ENCODE peak calls at places on chromosomes 5 and 9, in nine cellular contexts. I, M, O, K, X, B, Y, T and J are unnamed samples.

GRCh38 chr9:35856882-35857281 is 13.3 kb downstream of the OR13J1 start:
- DNase-seq in I (no peak), M (no peak), O (no peak), K (no peak), X (peak), B (no peak), Y (no peak), T (no peak), J (no peak)

GRCh38 chr9:68546596-68547390 is 6.1 kb upstream of the TMEM252 start:
- DNase-seq in I (no peak), M (peak), O (peak), K (no peak), X (no peak), B (no peak), Y (no peak), T (no peak), J (no peak)

GRCh38 chr5:41246376-41246775 is 33.0 kb upstream of the C6 start:
- DNase-seq in I (no peak), M (no peak), O (peak), K (no peak), X (no peak), B (peak), Y (peak), T (peak), J (no peak)

GRCh38 chr9:1946506-1946905 is 68.6 kb upstream of the SMARCA2 start:
- DNase-seq in I (no peak), M (no peak), O (no peak), K (no peak), X (no peak), B (no peak), Y (no peak), T (no peak), J (no peak)

GRCh38 chr9:123081824-123082223 is 48.4 kb downstream of the GPR21 start:
- DNase-seq in I (no peak), M (no peak), O (no peak), K (no peak), X (no peak), B (peak), Y (peak), T (peak), J (no peak)

GRCh38 chr5:157607371-157608161 is 32.0 kb upstream of the ADAM19 start:
- DNase-seq in I (no peak), M (no peak), O (peak), K (peak), X (no peak), B (peak), Y (peak), T (peak), J (no peak)

GRCh38 chr9:35105571-35106342 is 2.8 kb upstream of the STOML2 start:
- DNase-seq in I (no peak), M (no peak), O (peak), K (no peak), X (no peak), B (no peak), Y (no peak), T (no peak), J (no peak)

GRCh38 chr9:33676746-33677505 is 118.4 kb upstream of the PRSS3 start:
- DNase-seq in I (no peak), M (no peak), O (peak), K (peak), X (peak), B (no peak), Y (peak), T (peak), J (no peak)

GRCh38 chr5:58450811-58451629 is 8.9 kb downstream of the PLK2 start:
- DNase-seq in I (no peak), M (no peak), O (no peak), K (no peak), X (no peak), B (no peak), Y (no peak), T (peak), J (no peak)

GRCh38 chr5:59496524-59497134 is 396.9 kb downstream of the PDE4D start:
- DNase-seq in I (no peak), M (no peak), O (no peak), K (no peak), X (no peak), B (no peak), Y (no peak), T (peak), J (no peak)

GRCh38 chr5:133681896-133682295 is 69.6 kb upstream of the FSTL4 start:
- DNase-seq in I (peak), M (no peak), O (no peak), K (no peak), X (no peak), B (no peak), Y (no peak), T (no peak), J (no peak)

GRCh38 chr9:126154182-126154827 is 172.3 kb upstream of the MVB12B start:
- DNase-seq in I (no peak), M (no peak), O (no peak), K (no peak), X (no peak), B (no peak), Y (no peak), T (no peak), J (peak)

GRCh38 chr5:117249086-117249815 is 674.6 kb upstream of the SEMA6A start:
- DNase-seq in I (no peak), M (no peak), O (no peak), K (no peak), X (no peak), B (no peak), Y (no peak), T (no peak), J (no peak)

GRCh38 chr9:130264414-130265350 is 878 bp upstream of the HMCN2 start:
- DNase-seq in I (peak), M (no peak), O (peak), K (no peak), X (no peak), B (no peak), Y (no peak), T (no peak), J (no peak)

GRCh38 chr5:124675921-124676846 is 70.3 kb downstream of the ZNF608 start:
- DNase-seq in I (no peak), M (no peak), O (no peak), K (no peak), X (no peak), B (no peak), Y (no peak), T (no peak), J (no peak)

GRCh38 chr9:114314256-114314867 is 8.5 kb upstream of the ORM1 start:
- DNase-seq in I (peak), M (no peak), O (peak), K (no peak), X (no peak), B (no peak), Y (no peak), T (no peak), J (peak)

GRCh38 chr5:56456002-56456401 is 222.9 kb upstream of the ANKRD55 start:
- DNase-seq in I (no peak), M (no peak), O (no peak), K (no peak), X (no peak), B (no peak), Y (no peak), T (peak), J (no peak)

GRCh38 chr5:148778891-148779290 is 47.5 kb upstream of the ADRB2 start:
- DNase-seq in I (no peak), M (no peak), O (no peak), K (no peak), X (no peak), B (no peak), Y (no peak), T (no peak), J (no peak)

GRCh38 chr9:36008774-36009300 is 27.9 kb upstream of the RECK start:
- DNase-seq in I (no peak), M (peak), O (peak), K (peak), X (peak), B (peak), Y (peak), T (peak), J (peak)

GRCh38 chr5:16312786-16313185 is 133.2 kb upstream of the MARCHF11 start:
- DNase-seq in I (no peak), M (no peak), O (no peak), K (no peak), X (no peak), B (no peak), Y (no peak), T (peak), J (no peak)

GRCh38 chr5:176611435-176611834 is 1.5 kb upstream of the GPRIN1 start:
- DNase-seq in I (no peak), M (peak), O (peak), K (peak), X (peak), B (peak), Y (no peak), T (peak), J (peak)

GRCh38 chr9:75190762-75191161 is 102.4 kb downstream of the OSTF1 start:
- DNase-seq in I (no peak), M (no peak), O (no peak), K (no peak), X (no peak), B (no peak), Y (no peak), T (no peak), J (no peak)

GRCh38 chr5:135866044-135866443 is 29.6 kb downstream of the IL9 start:
- DNase-seq in I (no peak), M (no peak), O (no peak), K (no peak), X (no peak), B (no peak), Y (no peak), T (no peak), J (no peak)

GRCh38 chr5:79963261-79963977 is 27.6 kb downstream of the MTX3 start:
- DNase-seq in I (no peak), M (no peak), O (no peak), K (no peak), X (no peak), B (no peak), Y (no peak), T (peak), J (no peak)

GRCh38 chr5:115472601-115473000 is 72.0 kb downstream of the FEM1C start:
- DNase-seq in I (no peak), M (no peak), O (no peak), K (no peak), X (no peak), B (no peak), Y (no peak), T (no peak), J (no peak)

GRCh38 chr5:175815126-175815913 is 56.1 kb upstream of the CPLX2 start:
- DNase-seq in I (no peak), M (no peak), O (no peak), K (no peak), X (no peak), B (no peak), Y (no peak), T (no peak), J (no peak)

GRCh38 chr5:135341021-135341666 is 57.9 kb downstream of the MACROH2A1 start:
- DNase-seq in I (no peak), M (no peak), O (peak), K (no peak), X (no peak), B (no peak), Y (no peak), T (no peak), J (peak)

GRCh38 chr5:172740483-172741205 is 30.4 kb downstream of the DUSP1 start:
- DNase-seq in I (no peak), M (no peak), O (no peak), K (peak), X (peak), B (no peak), Y (peak), T (peak), J (peak)

GRCh38 chr9:463455-464125 is 248.9 kb downstream of the DOCK8 start:
- DNase-seq in I (no peak), M (no peak), O (no peak), K (no peak), X (no peak), B (no peak), Y (peak), T (no peak), J (no peak)

GRCh38 chr9:125732562-125732961 is 14.6 kb upstream of the PBX3 start:
- DNase-seq in I (no peak), M (no peak), O (no peak), K (no peak), X (no peak), B (no peak), Y (no peak), T (no peak), J (peak)

GRCh38 chr5:143168171-143168681 is 235.3 kb downstream of the NR3C1 start:
- DNase-seq in I (no peak), M (no peak), O (no peak), K (no peak), X (no peak), B (no peak), Y (no peak), T (no peak), J (no peak)

GRCh38 chr5:63794979-63795378 is 167.3 kb downstream of the HTR1A start:
- DNase-seq in I (no peak), M (no peak), O (no peak), K (no peak), X (no peak), B (no peak), Y (no peak), T (no peak), J (no peak)

GRCh38 chr5:33238826-33239670 is 201.7 kb upstream of the TARS1 start:
- DNase-seq in I (no peak), M (no peak), O (no peak), K (no peak), X (no peak), B (no peak), Y (no peak), T (no peak), J (no peak)

GRCh38 chr5:90479611-90480385 is 5.1 kb downstream of the POLR3G start:
- DNase-seq in I (no peak), M (no peak), O (no peak), K (no peak), X (no peak), B (no peak), Y (no peak), T (peak), J (no peak)

GRCh38 chr9:36659500-36659899 is 86.8 kb downstream of the MELK start:
- DNase-seq in I (no peak), M (no peak), O (no peak), K (no peak), X (no peak), B (no peak), Y (no peak), T (no peak), J (no peak)

GRCh38 chr5:10140195-10140973 is 109.3 kb downstream of the ATPSCKMT start:
- DNase-seq in I (no peak), M (no peak), O (no peak), K (no peak), X (no peak), B (peak), Y (peak), T (peak), J (no peak)

GRCh38 chr9:136868644-136869043 is 2.5 kb upstream of the EDF1 start:
- DNase-seq in I (no peak), M (no peak), O (no peak), K (no peak), X (no peak), B (no peak), Y (no peak), T (no peak), J (no peak)

GRCh38 chr5:39623291-39623865 is 198.6 kb upstream of the DAB2 start:
- DNase-seq in I (no peak), M (no peak), O (no peak), K (no peak), X (no peak), B (no peak), Y (no peak), T (no peak), J (no peak)
- TF ChIP-seq CTCF in I (no peak), M (no peak), O (no peak), K (no peak), X (no peak), B (no peak), Y (no peak), T (no peak), J (no peak)

GRCh38 chr5:141783599-141784296 is 94.5 kb downstream of the PCDH1 start:
- DNase-seq in I (no peak), M (no peak), O (no peak), K (no peak), X (no peak), B (no peak), Y (no peak), T (no peak), J (no peak)

GRCh38 chr5:141782991-141783598 is 95.1 kb downstream of the PCDH1 start:
- DNase-seq in I (no peak), M (no peak), O (no peak), K (no peak), X (no peak), B (no peak), Y (peak), T (no peak), J (no peak)

GRCh38 chr5:141780240-141780951 is 97.8 kb downstream of the PCDH1 start:
- DNase-seq in I (no peak), M (no peak), O (no peak), K (no peak), X (no peak), B (no peak), Y (no peak), T (no peak), J (no peak)

GRCh38 chr5:141780952-141781730 is 97.1 kb downstream of the PCDH1 start:
- DNase-seq in I (no peak), M (no peak), O (no peak), K (no peak), X (no peak), B (no peak), Y (no peak), T (no peak), J (no peak)

GRCh38 chr5:141781910-141782309 is 96.3 kb downstream of the PCDH1 start:
- DNase-seq in I (no peak), M (no peak), O (no peak), K (no peak), X (no peak), B (no peak), Y (no peak), T (no peak), J (no peak)
- H3K4me3 ChIP-seq in I (no peak), M (no peak), O (no peak), K (no peak), X (no peak), B (no peak), Y (no peak), T (no peak), J (no peak)

DNA sequence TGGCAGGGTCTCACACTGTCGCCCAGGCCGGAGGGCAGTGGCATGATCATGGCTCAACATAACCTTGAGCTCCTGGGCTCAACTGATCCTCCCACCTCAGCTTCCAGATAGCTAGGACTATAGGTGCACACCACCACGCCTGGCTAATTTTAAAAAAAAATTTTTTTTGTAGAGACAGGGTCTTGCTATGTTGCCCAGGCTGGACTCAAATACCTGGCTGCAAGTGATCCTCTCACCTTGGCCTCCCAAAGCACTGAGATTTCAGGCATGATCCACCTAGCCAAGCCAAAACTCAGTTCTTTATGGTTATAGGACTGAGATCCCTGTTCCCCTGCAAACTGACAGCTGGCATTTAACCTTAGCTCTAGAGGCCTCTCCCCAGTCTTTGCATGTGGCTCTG is 5.3 kb downstream of the LMBRD2 start:
- DNase-seq in I (no peak), M (no peak), O (no peak), K (no peak), X (no peak), B (no peak), Y (no peak), T (no peak), J (no peak)
- TF ChIP-seq POLR2A in I (no peak), M (no peak), O (no peak), K (no peak), X (no peak), B (no peak), Y (no peak), T (no peak), J (no peak)

GRCh38 chr9:12818431-12819000 is 43.7 kb downstream of the LURAP1L start:
- DNase-seq in I (no peak), M (no peak), O (peak), K (peak), X (no peak), B (no peak), Y (peak), T (peak), J (no peak)
- TF ChIP-seq CTCF in I (no peak), M (no peak), O (no peak), K (peak), X (no peak), B (no peak), Y (peak), T (no peak), J (no peak)

GRCh38 chr9:104774831-104775573 is 11.1 kb downstream of the NIPSNAP3B start:
- DNase-seq in I (no peak), M (no peak), O (no peak), K (no peak), X (no peak), B (no peak), Y (no peak), T (no peak), J (no peak)
- H3K4me3 ChIP-seq in I (no peak), M (no peak), O (no peak), K (no peak), X (no peak), B (no peak), Y (no peak), T (no peak), J (no peak)

DNA sequence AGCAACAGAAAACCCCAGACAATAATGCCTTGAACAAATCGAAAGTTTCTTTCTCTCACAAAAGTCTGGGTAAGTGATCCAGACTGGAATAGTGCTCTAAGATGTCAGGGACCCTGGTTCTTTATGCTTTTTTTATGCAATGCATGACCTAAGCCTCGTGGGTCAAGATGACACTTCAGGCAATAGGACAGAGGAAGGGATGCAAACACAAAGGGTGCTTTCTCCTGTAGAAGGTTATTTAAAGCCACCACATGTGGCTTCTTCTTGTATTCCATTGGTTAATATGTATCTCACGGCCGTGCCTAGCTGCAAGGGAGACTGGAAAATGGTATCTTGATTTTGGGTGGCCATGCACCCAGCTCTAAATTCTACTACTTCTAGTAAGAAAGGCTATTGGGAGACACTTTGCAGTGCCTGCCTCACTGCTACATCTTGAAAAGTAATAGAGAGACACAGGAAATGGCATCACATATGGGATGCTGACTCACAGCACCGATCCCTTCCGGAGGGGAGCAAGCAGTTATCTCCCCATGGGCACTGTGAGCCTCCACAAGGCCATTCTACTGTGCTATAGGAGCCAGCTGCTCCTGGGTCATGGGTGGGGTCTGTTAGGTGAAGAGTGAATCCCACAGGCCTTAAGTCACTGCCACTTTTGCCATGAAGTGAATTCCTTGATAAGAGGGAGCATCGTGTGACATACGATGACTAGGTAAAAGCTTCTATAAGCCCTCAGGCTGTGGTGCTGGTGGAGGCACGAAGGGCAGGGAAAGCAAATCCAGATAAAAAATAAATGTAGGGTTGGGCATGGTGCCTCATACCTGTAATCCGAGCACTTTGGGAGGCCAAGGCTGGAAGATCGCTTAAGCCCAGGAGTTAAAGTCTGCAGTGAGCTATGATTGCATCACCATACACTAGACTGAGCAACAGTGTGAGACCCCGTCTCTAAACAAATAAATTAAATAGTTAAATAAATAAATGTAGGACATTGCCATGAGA is 32.5 kb upstream of the RAB14 start:
- DNase-seq in I (no peak), M (no peak), O (no peak), K (no peak), X (no peak), B (no peak), Y (no peak), T (peak), J (no peak)
- TF ChIP-seq POLR2A in I (no peak), M (no peak), O (no peak), K (no peak), X (no peak), B (no peak), Y (no peak), T (no peak), J (no peak)

GRCh38 chr5:127536687-127537086 is 19.2 kb downstream of the PRRC1 start:
- DNase-seq in I (no peak), M (no peak), O (no peak), K (no peak), X (no peak), B (no peak), Y (peak), T (peak), J (no peak)
- TF ChIP-seq CTCF in I (no peak), M (no peak), O (no peak), K (no peak), X (peak), B (peak), Y (peak), T (peak), J (no peak)

GRCh38 chr9:99253134-99253533 is 31.1 kb downstream of the SEC61B start:
- DNase-seq in I (no peak), M (no peak), O (no peak), K (no peak), X (no peak), B (no peak), Y (no peak), T (no peak), J (no peak)
- H3K4me3 ChIP-seq in I (no peak), M (no peak), O (no peak), K (no peak), X (no peak), B (no peak), Y (no peak), T (no peak), J (no peak)